ENCODE peak calls at places on chromosomes 3 and 15, in six cellular contexts. W, M, S, A, Z and I are unnamed samples.

GRCh38 chr3:49699281-49699723 is 9.9 kb downstream of the RNF123 start:
- DNase-seq in S (no peak), Z (no peak), A (no peak), M (no peak), W (no peak), I (no peak)

GRCh38 chr3:10437272-10437994 is 68.0 kb downstream of the ATP2B2 start:
- DNase-seq in W (peak), S (no peak), M (no peak), Z (peak), A (no peak), I (no peak)

GRCh38 chr3:48408823-48409281 is 21.0 kb downstream of the PLXNB1 start:
- DNase-seq in S (no peak), Z (no peak), M (peak), W (peak), A (no peak), I (peak)

GRCh38 chr3:177468816-177469590 is 271.7 kb upstream of the TBL1XR1 start:
- DNase-seq in Z (no peak), A (no peak), S (no peak), W (no peak), M (no peak), I (no peak)

GRCh38 chr3:133836497-133837158 is 31.0 kb downstream of the SRPRB start:
- DNase-seq in Z (no peak), W (no peak), M (no peak), S (no peak), A (no peak), I (no peak)

GRCh38 chr15:59424626-59425025 is 13.4 kb upstream of the FAM81A start:
- DNase-seq in M (no peak), W (no peak), S (no peak), A (no peak), Z (no peak), I (no peak)

GRCh38 chr3:112121577-112122547 is 11.2 kb downstream of the GCSAM start:
- DNase-seq in S (no peak), W (no peak), M (no peak), Z (no peak), A (no peak), I (no peak)

GRCh38 chr3:48034000-48034516 is 17.8 kb upstream of the MAP4 start:
- DNase-seq in M (no peak), W (no peak), S (no peak), Z (no peak), A (peak), I (no peak)

GRCh38 chr3:126706631-126707030 is 2.6 kb downstream of the CHCHD6 start:
- DNase-seq in S (no peak), W (no peak), Z (no peak), M (no peak), A (no peak), I (no peak)

DNA sequence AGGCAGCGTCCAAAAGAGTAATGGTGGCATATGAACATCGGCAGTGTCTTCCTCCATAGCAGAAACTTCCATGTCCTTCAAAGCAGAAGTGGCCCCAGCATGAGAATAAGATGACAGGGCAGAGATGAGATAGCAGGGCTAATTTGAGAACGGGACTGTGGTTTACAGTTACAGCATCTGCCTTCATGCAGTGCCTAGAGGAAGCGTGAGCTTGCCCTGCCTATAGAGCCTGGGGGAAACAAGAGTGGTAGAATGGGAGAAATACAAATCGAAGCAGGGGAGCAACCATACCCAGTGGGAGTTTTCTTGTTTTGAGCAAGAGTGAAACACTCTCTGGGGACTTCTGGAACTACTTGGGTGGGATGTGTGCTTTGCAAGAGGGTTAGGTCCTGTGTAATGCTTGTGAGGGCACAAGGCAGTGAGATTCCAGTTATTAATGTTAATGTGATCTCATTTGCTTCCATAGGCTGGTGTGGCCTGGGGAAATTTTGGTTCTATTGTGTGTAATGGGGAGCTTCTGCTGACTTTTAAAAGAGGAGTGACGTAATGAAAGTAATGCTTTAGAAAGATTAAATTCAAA is 616.9 kb downstream of the ZIC1 start:
- DNase-seq in A (no peak), Z (no peak), S (no peak), M (no peak), W (no peak), I (no peak)
- TF ChIP-seq TAF1 in A (no peak), Z (no peak), S (no peak), M (no peak), W (no peak), I (no peak)

GRCh38 chr15:80073197-80073596 is 13.7 kb downstream of the ZFAND6 start:
- DNase-seq in S (no peak), M (no peak), A (no peak), W (no peak), Z (no peak), I (no peak)
- TF ChIP-seq POLR2A in S (no peak), M (no peak), A (no peak), W (no peak), Z (no peak), I (no peak)

GRCh38 chr3:152071924-152072323 is 196.8 kb upstream of the MBNL1 start:
- DNase-seq in W (no peak), S (no peak), M (peak), A (peak), Z (no peak), I (no peak)
- TF ChIP-seq TAF1 in W (no peak), S (no peak), M (no peak), A (no peak), Z (no peak), I (no peak)

DNA sequence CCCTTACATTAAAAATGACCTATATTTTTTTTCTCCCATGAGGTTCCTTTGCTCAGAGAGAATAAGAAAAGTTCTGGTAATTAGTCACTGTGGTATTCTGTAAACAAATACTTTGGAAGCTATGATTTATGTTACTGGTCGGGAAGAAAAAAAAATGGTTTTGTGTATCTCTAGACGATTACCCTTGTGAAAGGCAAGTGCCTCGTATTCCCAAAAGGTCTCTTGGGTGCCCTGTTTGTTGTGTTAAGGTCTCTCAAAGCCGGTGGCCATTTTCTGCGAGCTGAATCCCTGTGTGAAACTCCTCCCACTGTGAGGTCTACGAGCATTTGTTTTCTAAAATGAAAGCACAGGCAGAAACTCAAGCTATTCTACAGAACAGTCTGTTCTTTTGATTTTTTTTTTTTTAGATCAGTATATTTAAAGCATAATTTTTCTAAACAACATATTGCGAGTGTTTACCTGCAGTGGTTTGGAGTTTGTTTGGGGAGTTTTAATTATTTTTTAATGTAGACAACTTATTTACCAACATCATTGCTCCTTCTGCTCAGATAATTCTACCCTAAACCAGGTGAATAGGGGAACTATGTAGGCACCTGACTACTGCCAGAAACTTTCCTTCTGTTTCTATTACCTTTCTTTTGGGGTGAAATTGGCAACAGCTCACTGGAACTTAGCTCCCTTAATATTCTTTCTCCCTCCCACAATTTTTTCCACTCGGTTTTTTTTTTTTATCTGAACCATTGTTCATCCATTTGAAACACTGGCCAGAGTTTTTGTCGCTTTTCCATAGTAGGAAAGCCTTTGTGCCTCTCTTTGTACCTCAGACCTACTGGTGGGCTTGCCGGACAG is 44.0 kb downstream of the ZBTB38 start:
- DNase-seq in W (no peak), M (peak), S (no peak), A (peak), Z (no peak), I (no peak)
- TF ChIP-seq POLR2A in W (peak), M (no peak), S (no peak), A (no peak), Z (peak), I (peak)

GRCh38 chr3:12759693-12760565 is 870 bp upstream of the TMEM40 start:
- DNase-seq in W (no peak), Z (no peak), A (no peak), S (no peak), M (no peak), I (no peak)
- TF ChIP-seq TAF1 in W (no peak), Z (no peak), A (no peak), S (no peak), M (no peak), I (no peak)

GRCh38 chr15:63764912-63765311 is 68.8 kb downstream of the HERC1 start:
- DNase-seq in M (no peak), W (no peak), S (no peak), A (no peak), Z (no peak), I (no peak)
- TF ChIP-seq POLR2A in M (no peak), W (no peak), S (no peak), A (no peak), Z (no peak), I (no peak)

GRCh38 chr15:98067339-98067738 is 106.8 kb downstream of the ARRDC4 start:
- DNase-seq in W (no peak), A (no peak), Z (no peak), M (no peak), S (no peak), I (no peak)

GRCh38 chr15:98062869-98063268 is 102.4 kb downstream of the ARRDC4 start:
- DNase-seq in S (no peak), Z (no peak), W (no peak), M (no peak), A (no peak), I (no peak)

GRCh38 chr15:98057453-98057852 is 97.0 kb downstream of the ARRDC4 start:
- DNase-seq in A (no peak), Z (no peak), W (no peak), S (no peak), M (no peak), I (no peak)

GRCh38 chr15:98063871-98064270 is 103.4 kb downstream of the ARRDC4 start:
- DNase-seq in W (no peak), S (no peak), M (no peak), A (no peak), Z (no peak), I (no peak)

GRCh38 chr15:98063311-98063710 is 102.8 kb downstream of the ARRDC4 start:
- DNase-seq in M (no peak), W (no peak), S (no peak), Z (no peak), A (no peak), I (no peak)
- TF ChIP-seq TAF1 in M (no peak), W (no peak), S (no peak), Z (no peak), A (no peak), I (no peak)